ENCODE peak calls at places on chromosomes 4 and X, in six cellular contexts. One of them, this sample, is unnamed.

GRCh38 chr4:129905256-129905655 is 809.3 kb downstream of the C4orf33 start:
- DNase-seq in brain microvascular endothelial cell: no peak
- DNase-seq in tibial artery: no peak
- DNase-seq in left lung: no peak
- DNase-seq in astrocyte: no peak
- DNase-seq in HCT116: no peak
- DNase-seq in this sample: no peak

GRCh38 chr4:109977854-109978501 is 65.3 kb downstream of the EGF start:
- DNase-seq in brain microvascular endothelial cell: peak; percentile 64
- DNase-seq in astrocyte: peak; percentile 45
- DNase-seq in HCT116: peak; percentile 27
- DNase-seq in tibial artery: no peak
- DNase-seq in left lung: no peak
- DNase-seq in this sample: no peak

GRCh38 chr4:79927931-79928330 is 145.1 kb downstream of the ANTXR2 start:
- DNase-seq in brain microvascular endothelial cell: no peak
- DNase-seq in tibial artery: no peak
- DNase-seq in HCT116: no peak
- DNase-seq in left lung: no peak
- DNase-seq in astrocyte: no peak
- DNase-seq in this sample: no peak

GRCh38 chr4:6549890-6550620 is 24.9 kb upstream of the MAN2B2 start:
- DNase-seq in HCT116: no peak
- DNase-seq in left lung: no peak
- DNase-seq in tibial artery: no peak
- DNase-seq in brain microvascular endothelial cell: no peak
- DNase-seq in astrocyte: no peak
- DNase-seq in this sample: no peak

GRCh38 chr4:137635108-137635507 is 102.8 kb upstream of the PCDH18 start:
- DNase-seq in astrocyte: no peak
- DNase-seq in left lung: no peak
- DNase-seq in HCT116: no peak
- DNase-seq in tibial artery: no peak
- DNase-seq in brain microvascular endothelial cell: peak; percentile 7
- DNase-seq in this sample: no peak

GRCh38 chr4:148447672-148448071 is 5.5 kb upstream of the NR3C2 start:
- DNase-seq in brain microvascular endothelial cell: no peak
- DNase-seq in tibial artery: no peak
- DNase-seq in left lung: no peak
- DNase-seq in HCT116: no peak
- DNase-seq in astrocyte: no peak
- DNase-seq in this sample: no peak

GRCh38 chr4:176274441-176274840 is 5.4 kb upstream of the ASB5 start:
- DNase-seq in tibial artery: no peak
- DNase-seq in left lung: no peak
- DNase-seq in astrocyte: peak; percentile 63
- DNase-seq in HCT116: no peak
- DNase-seq in brain microvascular endothelial cell: no peak
- DNase-seq in this sample: no peak

GRCh38 chr4:173801876-173802713 is 272.1 kb upstream of the HAND2 start:
- DNase-seq in brain microvascular endothelial cell: no peak
- DNase-seq in left lung: no peak
- DNase-seq in astrocyte: no peak
- DNase-seq in HCT116: no peak
- DNase-seq in tibial artery: no peak
- DNase-seq in this sample: no peak

GRCh38 chrX:12894074-12894691 is 12.2 kb upstream of the TLR8 start:
- DNase-seq in astrocyte: no peak
- DNase-seq in tibial artery: no peak
- DNase-seq in HCT116: peak; percentile 21
- DNase-seq in left lung: no peak
- DNase-seq in brain microvascular endothelial cell: peak; percentile 8
- DNase-seq in this sample: no peak

DNA sequence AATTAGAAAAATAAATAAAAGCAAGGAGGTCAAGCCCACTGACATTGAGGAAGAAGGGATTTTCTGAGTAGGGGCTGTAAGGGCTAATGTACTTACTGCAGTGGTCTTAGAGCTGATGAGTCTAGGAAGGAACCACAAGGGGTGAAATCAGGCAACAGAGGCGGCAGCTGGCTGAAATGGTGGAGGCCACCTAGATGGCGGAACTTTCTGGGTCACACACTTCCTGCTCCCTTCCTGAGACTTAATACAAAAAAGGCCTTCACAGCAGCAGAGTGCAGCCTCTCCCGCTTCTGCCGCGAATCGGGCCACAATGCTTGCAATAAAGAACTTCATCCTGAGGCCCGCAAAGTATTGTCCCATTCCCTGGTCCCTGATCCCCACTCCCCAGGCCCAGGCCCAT is 15.4 kb downstream of the SNX12 start:
- DNase-seq in astrocyte: no peak
- DNase-seq in HCT116: no peak
- DNase-seq in tibial artery: no peak
- DNase-seq in left lung: no peak
- DNase-seq in brain microvascular endothelial cell: no peak
- DNase-seq in this sample: no peak
- H3K4me3 ChIP-seq in astrocyte: no peak overlapping the region
- H3K4me3 ChIP-seq in HCT116: no peak overlapping the region
- H3K4me3 ChIP-seq in tibial artery: no peak overlapping the region
- H3K4me3 ChIP-seq in left lung: peak overlapping the region; percentile 13
- H3K4me3 ChIP-seq in brain microvascular endothelial cell: peak overlapping the region; percentile 35
- H3K4me3 ChIP-seq in this sample: no peak overlapping the region

GRCh38 chr4:102817021-102817605 is 10.2 kb downstream of the UBE2D3 start:
- DNase-seq in HCT116: no peak
- DNase-seq in astrocyte: no peak
- DNase-seq in left lung: no peak
- DNase-seq in tibial artery: no peak
- DNase-seq in brain microvascular endothelial cell: no peak
- DNase-seq in this sample: no peak
- H3K4me3 ChIP-seq in HCT116: no peak overlapping the region
- H3K4me3 ChIP-seq in astrocyte: no peak overlapping the region
- H3K4me3 ChIP-seq in left lung: no peak overlapping the region
- H3K4me3 ChIP-seq in tibial artery: no peak overlapping the region
- H3K4me3 ChIP-seq in brain microvascular endothelial cell: no peak overlapping the region
- H3K4me3 ChIP-seq in this sample: no peak overlapping the region

DNA sequence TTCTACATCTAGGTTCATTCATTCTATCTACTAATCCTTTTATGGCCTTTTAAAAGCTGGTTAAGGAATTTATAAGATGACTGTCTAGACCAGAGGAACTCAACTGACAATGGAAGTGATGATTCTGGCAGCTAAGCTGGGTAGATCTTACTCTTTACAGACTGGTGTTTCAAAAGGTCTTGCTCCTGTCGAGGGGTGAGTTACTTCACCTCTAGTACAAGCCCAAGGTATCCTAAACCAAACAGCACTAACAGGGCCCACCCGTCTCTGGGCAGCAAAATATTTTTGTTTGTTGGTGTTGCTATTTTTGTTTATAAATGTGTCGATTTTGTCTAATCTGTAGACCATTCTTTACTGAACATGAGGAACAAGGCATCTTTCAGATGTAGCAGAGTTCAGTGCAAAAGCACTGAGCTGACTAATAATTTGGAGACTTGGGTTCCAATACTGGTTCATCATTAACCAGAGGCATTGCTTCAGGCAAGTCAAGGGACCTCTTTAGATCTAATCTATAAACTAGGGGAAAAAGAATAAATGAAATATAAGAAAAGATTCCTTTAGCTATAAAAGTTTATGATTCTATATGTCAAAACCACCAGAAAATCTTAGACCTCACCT is 90.3 kb upstream of the FRG1 start:
- DNase-seq in HCT116: no peak
- DNase-seq in brain microvascular endothelial cell: no peak
- DNase-seq in left lung: no peak
- DNase-seq in astrocyte: no peak
- DNase-seq in tibial artery: no peak
- DNase-seq in this sample: no peak
- H3K4me3 ChIP-seq in HCT116: no peak overlapping the region
- H3K4me3 ChIP-seq in brain microvascular endothelial cell: no peak overlapping the region
- H3K4me3 ChIP-seq in left lung: no peak overlapping the region
- H3K4me3 ChIP-seq in astrocyte: no peak overlapping the region
- H3K4me3 ChIP-seq in tibial artery: no peak overlapping the region
- H3K4me3 ChIP-seq in this sample: no peak overlapping the region

GRCh38 chr4:1209821-1210220 is 37.4 kb upstream of the SPON2 start:
- DNase-seq in brain microvascular endothelial cell: no peak
- DNase-seq in HCT116: no peak
- DNase-seq in astrocyte: peak; percentile 74
- DNase-seq in tibial artery: peak; percentile 79
- DNase-seq in left lung: peak; percentile 82
- DNase-seq in this sample: no peak

GRCh38 chr4:1208970-1209704 is 36.8 kb upstream of the SPON2 start:
- DNase-seq in brain microvascular endothelial cell: no peak
- DNase-seq in tibial artery: peak; percentile 20
- DNase-seq in left lung: peak; percentile 67
- DNase-seq in HCT116: no peak
- DNase-seq in astrocyte: peak; percentile 36
- DNase-seq in this sample: no peak

GRCh38 chr4:1207157-1207470 is 34.7 kb upstream of the SPON2 start:
- DNase-seq in HCT116: no peak
- DNase-seq in left lung: peak; percentile 78
- DNase-seq in tibial artery: peak; percentile 22
- DNase-seq in astrocyte: no peak
- DNase-seq in brain microvascular endothelial cell: no peak
- DNase-seq in this sample: no peak

GRCh38 chr4:1207603-1208265 is 35.4 kb upstream of the SPON2 start:
- DNase-seq in HCT116: no peak
- DNase-seq in tibial artery: peak; percentile 31
- DNase-seq in astrocyte: peak; percentile 62
- DNase-seq in brain microvascular endothelial cell: no peak
- DNase-seq in left lung: peak; percentile 84
- DNase-seq in this sample: no peak

GRCh38 chr4:1208266-1208961 is 36.0 kb upstream of the SPON2 start:
- DNase-seq in left lung: peak; percentile 74
- DNase-seq in astrocyte: no peak
- DNase-seq in brain microvascular endothelial cell: no peak
- DNase-seq in HCT116: no peak
- DNase-seq in tibial artery: peak; percentile 19
- DNase-seq in this sample: no peak
- H3K4me3 ChIP-seq in left lung: no peak overlapping the region
- H3K4me3 ChIP-seq in astrocyte: no peak overlapping the region
- H3K4me3 ChIP-seq in brain microvascular endothelial cell: no peak overlapping the region
- H3K4me3 ChIP-seq in HCT116: no peak overlapping the region
- H3K4me3 ChIP-seq in tibial artery: no peak overlapping the region
- H3K4me3 ChIP-seq in this sample: no peak overlapping the region

GRCh38 chrX:68830486-68831404 is 1.9 kb downstream of the EFNB1 start:
- DNase-seq in brain microvascular endothelial cell: no peak
- DNase-seq in left lung: no peak
- DNase-seq in astrocyte: no peak
- DNase-seq in HCT116: no peak
- DNase-seq in tibial artery: no peak
- DNase-seq in this sample: no peak

GRCh38 chrX:68831405-68832100 is 2.7 kb downstream of the EFNB1 start:
- DNase-seq in tibial artery: no peak
- DNase-seq in HCT116: no peak
- DNase-seq in left lung: no peak
- DNase-seq in brain microvascular endothelial cell: no peak
- DNase-seq in astrocyte: no peak
- DNase-seq in this sample: no peak

GRCh38 chrX:68832516-68833447 is 4.0 kb downstream of the EFNB1 start:
- DNase-seq in tibial artery: no peak
- DNase-seq in left lung: no peak
- DNase-seq in HCT116: no peak
- DNase-seq in brain microvascular endothelial cell: no peak
- DNase-seq in astrocyte: no peak
- DNase-seq in this sample: no peak

GRCh38 chrX:68833448-68833805 is 4.6 kb downstream of the EFNB1 start:
- DNase-seq in tibial artery: no peak
- DNase-seq in astrocyte: no peak
- DNase-seq in brain microvascular endothelial cell: no peak
- DNase-seq in left lung: no peak
- DNase-seq in HCT116: no peak
- DNase-seq in this sample: no peak

DNA sequence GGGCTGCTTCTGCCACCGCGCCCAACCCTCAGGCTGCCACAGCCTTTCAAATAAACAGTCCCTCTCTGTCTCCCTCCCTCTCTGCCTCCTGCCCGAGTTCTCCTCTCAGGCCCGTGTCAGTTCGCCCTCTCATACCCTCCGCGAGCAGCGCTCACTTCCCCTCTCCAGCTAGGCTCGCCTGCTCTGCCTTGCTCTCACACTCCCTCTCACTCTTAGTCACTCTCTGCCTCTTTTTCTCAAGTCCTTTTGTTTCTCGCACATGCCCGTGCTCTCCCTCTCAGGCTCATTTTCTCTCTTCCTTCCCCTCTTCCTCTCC is 3.2 kb downstream of the EFNB1 start:
- DNase-seq in tibial artery: peak; percentile 68
- DNase-seq in left lung: no peak
- DNase-seq in astrocyte: peak; percentile 73
- DNase-seq in HCT116: no peak
- DNase-seq in brain microvascular endothelial cell: peak; percentile 60
- DNase-seq in this sample: no peak
- H3K4me3 ChIP-seq in tibial artery: peak overlapping the region; percentile 74
- H3K4me3 ChIP-seq in left lung: peak overlapping the region; percentile 67
- H3K4me3 ChIP-seq in astrocyte: peak overlapping the region; percentile 46
- H3K4me3 ChIP-seq in HCT116: no peak overlapping the region
- H3K4me3 ChIP-seq in brain microvascular endothelial cell: peak overlapping the region; percentile 70
- H3K4me3 ChIP-seq in this sample: peak overlapping the region; percentile 70

DNA sequence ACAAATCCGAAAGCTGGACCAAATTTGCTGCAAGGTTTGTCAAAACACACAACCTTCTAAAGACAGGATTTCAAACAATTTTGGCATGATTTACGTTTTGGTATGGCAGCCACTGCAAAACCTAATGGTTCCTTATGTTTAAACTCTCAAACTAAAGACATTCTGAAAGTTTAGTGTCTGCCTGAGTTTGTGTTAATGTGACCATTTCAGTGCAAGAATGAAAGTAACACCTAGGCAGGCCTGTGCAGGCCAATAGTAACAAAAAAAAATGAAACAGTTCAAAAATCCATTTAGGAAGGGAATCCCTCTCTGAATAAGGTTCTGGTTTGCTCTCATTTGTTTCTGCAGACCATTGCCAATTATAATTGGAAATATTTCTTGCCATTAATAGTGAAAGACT is 1.9 kb upstream of the LDB2 start:
- DNase-seq in HCT116: no peak
- DNase-seq in left lung: no peak
- DNase-seq in tibial artery: no peak
- DNase-seq in brain microvascular endothelial cell: no peak
- DNase-seq in astrocyte: no peak
- DNase-seq in this sample: no peak
- H3K4me3 ChIP-seq in HCT116: no peak overlapping the region
- H3K4me3 ChIP-seq in left lung: no peak overlapping the region
- H3K4me3 ChIP-seq in tibial artery: no peak overlapping the region
- H3K4me3 ChIP-seq in brain microvascular endothelial cell: no peak overlapping the region
- H3K4me3 ChIP-seq in astrocyte: no peak overlapping the region
- H3K4me3 ChIP-seq in this sample: no peak overlapping the region

DNA sequence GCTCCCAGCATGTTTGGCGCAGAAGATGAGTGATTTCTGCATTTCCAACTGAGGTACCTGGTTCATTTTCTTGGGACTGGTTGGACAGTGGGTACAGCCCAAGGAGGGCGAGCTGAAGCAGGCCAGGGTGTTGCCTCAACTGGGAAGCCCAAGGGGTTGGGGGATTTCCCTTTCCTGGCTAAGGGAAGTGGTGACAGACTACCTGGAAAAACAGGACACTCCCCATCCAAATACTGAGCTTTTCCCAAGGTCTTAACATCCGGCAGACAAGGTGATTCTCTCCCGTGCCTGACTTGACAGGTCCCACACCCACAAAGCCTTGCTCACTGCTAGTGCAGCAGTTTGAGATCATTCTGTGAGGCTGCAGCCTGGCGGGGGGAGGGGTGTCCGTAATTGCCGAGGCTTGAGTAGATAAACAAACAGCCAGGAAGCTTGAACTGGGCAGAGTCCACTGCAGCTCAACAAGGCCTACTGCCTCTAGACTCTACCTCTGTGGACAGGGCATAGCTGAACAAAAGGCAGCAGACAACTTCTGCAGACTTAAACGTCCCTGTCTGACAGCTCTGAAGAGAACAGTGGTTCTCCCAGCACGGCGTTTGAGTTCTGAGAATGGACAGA is 307.7 kb upstream of the ARSJ start:
- DNase-seq in brain microvascular endothelial cell: no peak
- DNase-seq in left lung: no peak
- DNase-seq in HCT116: no peak
- DNase-seq in tibial artery: no peak
- DNase-seq in astrocyte: no peak
- DNase-seq in this sample: no peak
- H3K4me3 ChIP-seq in brain microvascular endothelial cell: no peak overlapping the region
- H3K4me3 ChIP-seq in left lung: no peak overlapping the region
- H3K4me3 ChIP-seq in HCT116: no peak overlapping the region
- H3K4me3 ChIP-seq in tibial artery: no peak overlapping the region
- H3K4me3 ChIP-seq in astrocyte: no peak overlapping the region
- H3K4me3 ChIP-seq in this sample: no peak overlapping the region